ENCODE peak calls at places on chromosome 6, in six cellular contexts. A is stimulated activated CD8-positive, alpha-beta memory T cell treated with anti-CD3 and anti-CD28 coated beads, Interleukin-2, amount 100 ng/mL, for 1 hour; K is neural crest cell; Y is KBM-7; D is lower leg skin; S is GM04504. R is an unnamed sample.

GRCh38 chr6:133551847-133552331 is 310.7 kb downstream of the EYA4 start:
- DNase-seq in A (no peak), D (no peak), Y (no peak), K (no peak), S (peak), R (peak)

GRCh38 chr6:147382945-147383554 is 125.4 kb upstream of the SAMD5 start:
- DNase-seq in K (no peak), Y (peak), S (peak), A (no peak), D (no peak), R (no peak)

GRCh38 chr6:135280375-135281136 is 99.4 kb downstream of the MYB start:
- DNase-seq in Y (peak), K (no peak), S (peak), D (no peak), A (no peak), R (no peak)

GRCh38 chr6:79201935-79202334 is 32.5 kb downstream of the HMGN3 start:
- DNase-seq in D (no peak), A (no peak), S (no peak), K (no peak), Y (no peak), R (no peak)

GRCh38 chr6:156348376-156348775 is 428.8 kb upstream of the ARID1B start:
- DNase-seq in A (no peak), Y (no peak), K (no peak), S (no peak), D (peak), R (peak)

GRCh38 chr6:52595796-52596130 is 18.9 kb upstream of the TRAM2 start:
- DNase-seq in S (no peak), Y (no peak), D (no peak), K (no peak), A (no peak), R (no peak)

GRCh38 chr6:133973109-133973971 is 20.3 kb downstream of the TBPL1 start:
- DNase-seq in D (no peak), Y (peak), S (no peak), A (no peak), K (no peak), R (no peak)

GRCh38 chr6:145890422-145890821 is 73.7 kb downstream of the SHPRH start:
- DNase-seq in A (no peak), Y (no peak), K (no peak), S (no peak), D (no peak), R (no peak)